ENCODE peak calls at places on chromosomes 7 and 10, in nine cellular contexts. H is NCI-H1694 treated with DMSO at 0.1 percent for 48 hours, T is ELR, L is GM23248, R is LoVo, E is GM20000, G is nucleus accumbens, F is transverse colon, N is NCI-H2171. B is an unnamed sample.

GRCh38 chr10:20418286-20418685 is 478.8 kb downstream of the NEBL start:
- DNase-seq in H (no peak), T (no peak), L (no peak), R (no peak), E (no peak), G (no peak), F (no peak), N (no peak), B (no peak)

GRCh38 chr7:8056431-8056830 is 87.8 kb downstream of the GLCCI1 start:
- DNase-seq in H (no peak), T (no peak), L (peak), R (no peak), E (no peak), G (no peak), F (no peak), N (no peak), B (no peak)

GRCh38 chr7:44989132-44989531 is 10.3 kb upstream of the MYO1G start:
- DNase-seq in H (no peak), T (no peak), L (no peak), R (no peak), E (no peak), G (no peak), F (no peak), N (no peak), B (no peak)

GRCh38 chr7:142855756-142856564 is 1.1 kb downstream of the EPHB6 start:
- DNase-seq in H (no peak), T (no peak), L (peak), R (no peak), E (no peak), G (no peak), F (peak), N (no peak), B (no peak)

GRCh38 chr7:137851361-137851945 is 4.7 kb upstream of the DGKI start:
- DNase-seq in H (no peak), T (peak), L (peak), R (no peak), E (no peak), G (no peak), F (no peak), N (no peak), B (no peak)

GRCh38 chr10:132100556-132101349 is 35.0 kb downstream of the JAKMIP3 start:
- DNase-seq in H (no peak), T (no peak), L (no peak), R (no peak), E (no peak), G (no peak), F (no peak), N (no peak), B (no peak)

GRCh38 chr10:73095479-73096021 is 1.1 kb downstream of the P4HA1 start:
- DNase-seq in H (peak), T (peak), L (peak), R (peak), E (peak), G (no peak), F (peak), N (no peak), B (peak)

GRCh38 chr10:92688927-92689662 is 660 bp upstream of the HHEX start:
- DNase-seq in H (no peak), T (peak), L (peak), R (no peak), E (peak), G (no peak), F (peak), N (no peak), B (no peak)

B was measured in omental fat pad.